ENCODE peak calls at places on chromosomes 11 and 22, in eight cellular contexts. A is A549, E is tibial nerve, V is stomach, F is sigmoid colon, T is K562, Y is GM12878, R is transverse colon. B is an unnamed sample.

GRCh38 chr22:39815882-39816395 is 77.6 kb downstream of the ENTHD1 start:
- DNase-seq in A (no peak), E (no peak), V (no peak), F (no peak), T (no peak), Y (no peak), R (no peak), B (no peak)

GRCh38 chr22:29310863-29311339 is 4.5 kb downstream of the GAS2L1 start:
- DNase-seq in A (peak; percentile 91), E (peak; percentile 98), V (peak; percentile 89), F (peak; percentile 98), T (peak; percentile 87), Y (no peak), R (peak; percentile 92), B (peak; percentile 99)

GRCh38 chr11:26522912-26523610 is 49.0 kb downstream of the MUC15 start:
- DNase-seq in A (no peak), E (no peak), V (no peak), F (no peak), T (no peak), Y (no peak), R (no peak), B (no peak)

GRCh38 chr11:111917788-111918187 is 925 bp upstream of the C11orf52 start:
- DNase-seq in A (no peak), E (no peak), V (no peak), F (no peak), T (no peak), Y (no peak), R (no peak), B (no peak)

GRCh38 chr11:7457211-7457610 is 28.1 kb upstream of the OLFML1 start:
- DNase-seq in A (no peak), E (no peak), V (no peak), F (no peak), T (no peak), Y (no peak), R (no peak), B (no peak)

GRCh38 chr11:59560702-59561469 is 49.5 kb downstream of the OR4D9 start:
- DNase-seq in A (peak; percentile 83), E (peak; percentile 82), V (peak; percentile 86), F (peak; percentile 95), T (peak; percentile 88), Y (peak; percentile 51), R (peak; percentile 91), B (peak; percentile 85)

GRCh38 chr11:66950113-66950535 is 8.1 kb downstream of the PC start:
- DNase-seq in A (peak; percentile 93), E (no peak), V (peak; percentile 78), F (peak; percentile 67), T (peak; percentile 79), Y (no peak), R (peak; percentile 57), B (peak; percentile 34)

GRCh38 chr11:108713076-108713790 is 48.4 kb downstream of the DDX10 start:
- DNase-seq in A (no peak), E (no peak), V (no peak), F (no peak), T (no peak), Y (peak; percentile 54), R (no peak), B (no peak)

GRCh38 chr11:44940424-44940823 is 10.3 kb downstream of the TP53I11 start:
- DNase-seq in A (no peak), E (no peak), V (no peak), F (no peak), T (no peak), Y (no peak), R (no peak), B (no peak)

GRCh38 chr11:67114275-67114896 is 4.7 kb upstream of the KDM2A start:
- DNase-seq in A (no peak), E (no peak), V (no peak), F (no peak), T (no peak), Y (no peak), R (no peak), B (no peak)

GRCh38 chr11:62664405-62665074 is 470 bp downstream of the C11orf98 start:
- DNase-seq in A (no peak), E (no peak), V (peak; percentile 55), F (peak; percentile 79), T (no peak), Y (no peak), R (peak; percentile 74), B (no peak)

GRCh38 chr11:57310630-57311086 is 14.1 kb downstream of the TNKS1BP1 start:
- DNase-seq in A (no peak), E (peak; percentile 80), V (no peak), F (no peak), T (no peak), Y (no peak), R (no peak), B (peak; percentile 65)

GRCh38 chr11:134393638-134394037 is 18.4 kb downstream of the B3GAT1 start:
- DNase-seq in A (peak; percentile 18), E (no peak), V (peak; percentile 49), F (no peak), T (peak; percentile 51), Y (no peak), R (peak; percentile 33), B (no peak)

GRCh38 chr11:94791216-94791889 is 23.2 kb downstream of the AMOTL1 start:
- DNase-seq in A (no peak), E (no peak), V (no peak), F (no peak), T (no peak), Y (no peak), R (no peak), B (no peak)

GRCh38 chr11:70365536-70365912 is 32.8 kb upstream of the CTTN start:
- DNase-seq in A (no peak), E (no peak), V (no peak), F (no peak), T (no peak), Y (no peak), R (no peak), B (no peak)

GRCh38 chr22:42473484-42474193 is 41.4 kb upstream of the NFAM1 start:
- DNase-seq in A (peak; percentile 43), E (peak; percentile 53), V (no peak), F (no peak), T (peak; percentile 47), Y (no peak), R (no peak), B (no peak)

GRCh38 chr11:20105427-20105826 is 54.8 kb downstream of the DBX1 start:
- DNase-seq in A (no peak), E (no peak), V (no peak), F (no peak), T (no peak), Y (no peak), R (no peak), B (no peak)

GRCh38 chr11:120505801-120506425 is 5.6 kb upstream of the GRIK4 start:
- DNase-seq in A (no peak), E (no peak), V (no peak), F (no peak), T (no peak), Y (no peak), R (no peak), B (no peak)

GRCh38 chr22:23484651-23485050 is 95.4 kb downstream of the IGLL1 start:
- DNase-seq in A (no peak), E (no peak), V (no peak), F (no peak), T (no peak), Y (no peak), R (no peak), B (no peak)
- TF ChIP-seq EP300 in A (no peak), E (no peak), V (no peak), F (no peak), T (no peak), Y (no peak), R (no peak), B (no peak)

DNA sequence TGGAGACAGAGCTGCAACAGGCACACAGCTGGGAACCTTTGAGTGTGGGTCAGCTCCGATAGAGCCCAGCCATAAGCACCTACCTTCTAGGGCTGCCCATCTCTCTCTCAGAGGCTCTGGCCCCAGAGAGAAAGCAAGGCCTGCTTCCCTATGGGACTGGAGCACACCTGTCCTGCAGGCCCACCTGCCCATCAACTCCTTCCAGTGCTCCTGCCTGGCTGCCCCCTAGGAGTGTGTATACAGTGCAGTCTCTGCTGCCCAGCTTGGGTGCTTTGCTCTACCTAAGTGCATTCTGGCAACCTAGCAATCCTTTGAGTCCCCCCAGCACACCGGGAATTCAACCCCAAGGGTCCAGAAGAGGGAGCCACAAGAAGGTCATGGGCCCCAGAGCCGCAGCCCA is 21.0 kb downstream of the OR8G5 start:
- DNase-seq in A (no peak), E (no peak), V (no peak), F (no peak), T (no peak), Y (no peak), R (no peak), B (no peak)
- TF ChIP-seq EP300 in A (no peak), E (no peak), V (no peak), F (no peak), T (no peak), Y (no peak), R (no peak), B (no peak)

DNA sequence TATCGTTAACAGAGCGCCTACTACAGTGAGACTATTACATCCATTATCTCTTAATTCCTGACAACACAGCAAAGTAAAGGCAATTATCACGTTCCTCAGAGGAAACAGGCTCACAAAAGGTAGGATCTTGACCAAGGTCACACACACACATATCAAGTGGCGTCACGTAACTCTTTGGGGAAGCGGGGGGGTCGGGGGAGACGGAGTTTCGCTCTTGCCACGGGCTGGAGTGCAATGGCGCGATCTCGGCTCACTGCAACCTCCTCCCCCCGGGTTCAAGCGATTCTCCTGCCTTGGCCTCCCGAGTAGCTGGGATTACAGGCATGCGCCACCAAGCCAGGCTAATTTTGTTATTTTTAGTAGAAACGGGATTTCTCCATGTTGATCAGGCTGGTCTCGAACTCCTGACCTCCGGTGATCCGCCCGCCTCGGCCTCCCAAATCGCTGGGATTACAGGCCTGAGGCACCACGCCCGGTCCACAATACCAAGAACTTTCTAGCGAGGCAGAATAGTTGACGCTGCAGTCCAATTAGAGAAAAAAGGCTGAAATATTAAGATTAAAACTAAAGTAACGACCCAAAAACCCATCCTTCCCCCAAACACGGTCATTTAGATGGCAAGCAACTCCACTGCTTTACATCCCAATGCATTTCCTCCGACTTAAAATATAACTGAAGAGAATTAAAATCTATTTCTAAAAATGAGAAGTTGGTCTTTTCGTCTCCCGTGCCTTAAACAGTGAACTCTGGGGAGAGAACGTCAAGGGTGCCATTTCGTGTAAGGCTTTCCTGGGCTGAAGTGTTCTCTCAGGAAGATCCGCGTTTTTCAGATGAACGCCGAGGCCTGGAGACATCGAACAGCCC is 1.1 kb downstream of the DDX17 start:
- DNase-seq in A (no peak), E (peak; percentile 47), V (peak; percentile 63), F (peak; percentile 78), T (peak; percentile 23), Y (no peak), R (peak; percentile 66), B (no peak)
- TF ChIP-seq EP300 in A (no peak), E (peak; percentile 12), V (no peak), F (no peak), T (no peak), Y (no peak), R (no peak), B (no peak)

DNA sequence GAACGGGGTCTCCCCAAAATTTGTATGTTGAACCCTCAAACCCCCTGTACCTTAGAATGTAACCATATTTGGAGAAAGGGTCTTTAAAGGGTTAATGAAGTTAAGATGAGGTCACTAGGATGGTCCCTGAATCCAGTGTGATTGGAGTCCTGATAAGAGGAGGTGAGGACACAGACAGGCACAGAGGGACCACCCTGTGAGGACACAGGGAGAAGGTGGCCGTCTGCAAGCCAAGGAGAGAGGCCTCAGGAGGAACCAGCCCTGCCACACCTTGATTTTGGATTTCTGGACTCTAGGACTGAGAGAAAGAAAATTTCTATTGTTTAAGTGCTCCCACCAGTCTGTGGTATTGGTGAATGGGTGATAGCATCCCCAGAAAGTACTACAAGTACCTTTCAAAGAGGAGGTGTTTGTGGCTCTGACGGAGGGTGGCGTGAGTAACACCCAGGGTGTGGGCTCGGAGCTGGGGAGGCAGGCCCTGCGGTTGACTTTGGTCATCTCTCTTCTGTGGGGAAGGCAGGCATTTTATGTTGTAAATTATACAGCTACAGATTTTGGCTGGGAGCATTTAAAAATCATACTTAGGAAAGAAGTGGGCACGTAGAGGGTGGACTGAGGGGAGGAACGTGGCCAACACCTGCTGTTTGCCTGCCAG is 13.8 kb downstream of the MRGPRF start:
- DNase-seq in A (no peak), E (no peak), V (no peak), F (peak; percentile 83), T (no peak), Y (no peak), R (peak; percentile 4), B (no peak)
- TF ChIP-seq EP300 in A (no peak), E (no peak), V (no peak), F (no peak), T (no peak), Y (no peak), R (no peak), B (no peak)

B was measured in ovary.